ENCODE peak calls at places on chromosomes 12 and 14, in nine cellular contexts. One of them, this sample, is unnamed.

GRCh38 chr14:52272375-52272774 is 4.9 kb downstream of the PTGDR start:
- DNase-seq in fibroblast of the conjunctiva: no peak
- DNase-seq in NCI-H526: peak
- DNase-seq in NCI-H1105 treated with DMSO at 0.1 percent for 48 hours: no peak
- DNase-seq in AML-193: peak
- DNase-seq in pancreas: no peak
- DNase-seq in NCI-H510A treated with DMSO at 0.1 percent for 48 hours: no peak
- DNase-seq in EH: peak
- DNase-seq in adrenal gland: no peak
- DNase-seq in this sample: no peak

GRCh38 chr14:104395941-104396681 is 183.5 kb upstream of the C14orf180 start:
- DNase-seq in fibroblast of the conjunctiva: no peak
- DNase-seq in NCI-H526: peak
- DNase-seq in NCI-H1105 treated with DMSO at 0.1 percent for 48 hours: no peak
- DNase-seq in AML-193: no peak
- DNase-seq in pancreas: no peak
- DNase-seq in NCI-H510A treated with DMSO at 0.1 percent for 48 hours: peak
- DNase-seq in EH: no peak
- DNase-seq in adrenal gland: peak
- DNase-seq in this sample: no peak

GRCh38 chr12:104575442-104575841 is 118.7 kb downstream of the CHST11 start:
- DNase-seq in fibroblast of the conjunctiva: no peak
- DNase-seq in NCI-H526: no peak
- DNase-seq in NCI-H1105 treated with DMSO at 0.1 percent for 48 hours: peak
- DNase-seq in AML-193: no peak
- DNase-seq in pancreas: no peak
- DNase-seq in NCI-H510A treated with DMSO at 0.1 percent for 48 hours: peak
- DNase-seq in EH: no peak
- DNase-seq in adrenal gland: no peak
- DNase-seq in this sample: no peak

GRCh38 chr14:27528328-27528727 is 930.5 kb upstream of the NOVA1 start:
- DNase-seq in fibroblast of the conjunctiva: peak
- DNase-seq in NCI-H526: peak
- DNase-seq in NCI-H1105 treated with DMSO at 0.1 percent for 48 hours: peak
- DNase-seq in AML-193: peak
- DNase-seq in pancreas: no peak
- DNase-seq in NCI-H510A treated with DMSO at 0.1 percent for 48 hours: peak
- DNase-seq in EH: no peak
- DNase-seq in adrenal gland: no peak
- DNase-seq in this sample: no peak

GRCh38 chr14:26870096-26870495 is 272.3 kb upstream of the NOVA1 start:
- DNase-seq in fibroblast of the conjunctiva: no peak
- DNase-seq in NCI-H526: no peak
- DNase-seq in NCI-H1105 treated with DMSO at 0.1 percent for 48 hours: no peak
- DNase-seq in AML-193: no peak
- DNase-seq in pancreas: no peak
- DNase-seq in NCI-H510A treated with DMSO at 0.1 percent for 48 hours: no peak
- DNase-seq in EH: no peak
- DNase-seq in adrenal gland: no peak
- DNase-seq in this sample: no peak

GRCh38 chr12:52228366-52228765 is 4.7 kb upstream of the KRT7 start:
- DNase-seq in fibroblast of the conjunctiva: no peak
- DNase-seq in NCI-H526: no peak
- DNase-seq in NCI-H1105 treated with DMSO at 0.1 percent for 48 hours: no peak
- DNase-seq in AML-193: no peak
- DNase-seq in pancreas: no peak
- DNase-seq in NCI-H510A treated with DMSO at 0.1 percent for 48 hours: no peak
- DNase-seq in EH: peak
- DNase-seq in adrenal gland: no peak
- DNase-seq in this sample: no peak

GRCh38 chr14:59245809-59246295 is 57.4 kb downstream of the DAAM1 start:
- DNase-seq in fibroblast of the conjunctiva: no peak
- DNase-seq in NCI-H526: no peak
- DNase-seq in NCI-H1105 treated with DMSO at 0.1 percent for 48 hours: no peak
- DNase-seq in AML-193: no peak
- DNase-seq in pancreas: no peak
- DNase-seq in NCI-H510A treated with DMSO at 0.1 percent for 48 hours: no peak
- DNase-seq in EH: no peak
- DNase-seq in adrenal gland: no peak
- DNase-seq in this sample: no peak

GRCh38 chr14:36655571-36655962 is 6.1 kb upstream of the PAX9 start:
- DNase-seq in fibroblast of the conjunctiva: no peak
- DNase-seq in NCI-H526: no peak
- DNase-seq in NCI-H1105 treated with DMSO at 0.1 percent for 48 hours: no peak
- DNase-seq in AML-193: no peak
- DNase-seq in pancreas: no peak
- DNase-seq in NCI-H510A treated with DMSO at 0.1 percent for 48 hours: no peak
- DNase-seq in EH: no peak
- DNase-seq in adrenal gland: no peak
- DNase-seq in this sample: no peak

GRCh38 chr14:55707365-55707804 is 127.4 kb downstream of the KTN1 start:
- DNase-seq in fibroblast of the conjunctiva: peak
- DNase-seq in NCI-H526: peak
- DNase-seq in NCI-H1105 treated with DMSO at 0.1 percent for 48 hours: peak
- DNase-seq in AML-193: no peak
- DNase-seq in pancreas: no peak
- DNase-seq in NCI-H510A treated with DMSO at 0.1 percent for 48 hours: peak
- DNase-seq in EH: peak
- DNase-seq in adrenal gland: no peak
- DNase-seq in this sample: peak

GRCh38 chr12:11568762-11569478 is 80.6 kb upstream of the ETV6 start:
- DNase-seq in fibroblast of the conjunctiva: no peak
- DNase-seq in NCI-H526: peak
- DNase-seq in NCI-H1105 treated with DMSO at 0.1 percent for 48 hours: no peak
- DNase-seq in AML-193: no peak
- DNase-seq in pancreas: no peak
- DNase-seq in NCI-H510A treated with DMSO at 0.1 percent for 48 hours: no peak
- DNase-seq in EH: no peak
- DNase-seq in adrenal gland: no peak
- DNase-seq in this sample: no peak

GRCh38 chr12:34294137-34294536 is 271.8 kb downstream of the ALG10 start:
- DNase-seq in fibroblast of the conjunctiva: no peak
- DNase-seq in NCI-H526: no peak
- DNase-seq in NCI-H1105 treated with DMSO at 0.1 percent for 48 hours: no peak
- DNase-seq in AML-193: no peak
- DNase-seq in pancreas: no peak
- DNase-seq in NCI-H510A treated with DMSO at 0.1 percent for 48 hours: no peak
- DNase-seq in EH: no peak
- DNase-seq in adrenal gland: no peak
- DNase-seq in this sample: no peak

GRCh38 chr12:75891072-75891471 is 140.5 kb downstream of the PHLDA1 start:
- DNase-seq in fibroblast of the conjunctiva: no peak
- DNase-seq in NCI-H526: no peak
- DNase-seq in NCI-H1105 treated with DMSO at 0.1 percent for 48 hours: no peak
- DNase-seq in AML-193: no peak
- DNase-seq in pancreas: no peak
- DNase-seq in NCI-H510A treated with DMSO at 0.1 percent for 48 hours: no peak
- DNase-seq in EH: no peak
- DNase-seq in adrenal gland: no peak
- DNase-seq in this sample: no peak

GRCh38 chr12:127293507-127294310 is 973.3 kb upstream of the TMEM132C start:
- DNase-seq in fibroblast of the conjunctiva: peak
- DNase-seq in NCI-H526: peak
- DNase-seq in NCI-H1105 treated with DMSO at 0.1 percent for 48 hours: peak
- DNase-seq in AML-193: peak
- DNase-seq in pancreas: no peak
- DNase-seq in NCI-H510A treated with DMSO at 0.1 percent for 48 hours: peak
- DNase-seq in EH: peak
- DNase-seq in adrenal gland: peak
- DNase-seq in this sample: no peak

GRCh38 chr14:94612580-94613554 is 676 bp downstream of the SERPINA3 start:
- DNase-seq in fibroblast of the conjunctiva: no peak
- DNase-seq in NCI-H526: no peak
- DNase-seq in NCI-H1105 treated with DMSO at 0.1 percent for 48 hours: no peak
- DNase-seq in AML-193: no peak
- DNase-seq in pancreas: no peak
- DNase-seq in NCI-H510A treated with DMSO at 0.1 percent for 48 hours: no peak
- DNase-seq in EH: no peak
- DNase-seq in adrenal gland: no peak
- DNase-seq in this sample: no peak

GRCh38 chr12:15829949-15830348 is 40.8 kb upstream of the EPS8 start:
- DNase-seq in fibroblast of the conjunctiva: no peak
- DNase-seq in NCI-H526: no peak
- DNase-seq in NCI-H1105 treated with DMSO at 0.1 percent for 48 hours: no peak
- DNase-seq in AML-193: no peak
- DNase-seq in pancreas: no peak
- DNase-seq in NCI-H510A treated with DMSO at 0.1 percent for 48 hours: no peak
- DNase-seq in EH: peak
- DNase-seq in adrenal gland: no peak
- DNase-seq in this sample: no peak

GRCh38 chr12:107145397-107145796 is 52.0 kb upstream of the CRY1 start:
- DNase-seq in fibroblast of the conjunctiva: no peak
- DNase-seq in NCI-H526: no peak
- DNase-seq in NCI-H1105 treated with DMSO at 0.1 percent for 48 hours: no peak
- DNase-seq in AML-193: no peak
- DNase-seq in pancreas: no peak
- DNase-seq in NCI-H510A treated with DMSO at 0.1 percent for 48 hours: no peak
- DNase-seq in EH: peak
- DNase-seq in adrenal gland: no peak
- DNase-seq in this sample: no peak

GRCh38 chr14:94850332-94851211 is 80.7 kb upstream of the GSC start:
- DNase-seq in fibroblast of the conjunctiva: no peak
- DNase-seq in NCI-H526: no peak
- DNase-seq in NCI-H1105 treated with DMSO at 0.1 percent for 48 hours: peak
- DNase-seq in AML-193: no peak
- DNase-seq in pancreas: no peak
- DNase-seq in NCI-H510A treated with DMSO at 0.1 percent for 48 hours: no peak
- DNase-seq in EH: no peak
- DNase-seq in adrenal gland: no peak
- DNase-seq in this sample: no peak

GRCh38 chr14:24132061-24132685 is 1.7 kb downstream of the FITM1 start:
- DNase-seq in fibroblast of the conjunctiva: no peak
- DNase-seq in NCI-H526: no peak
- DNase-seq in NCI-H1105 treated with DMSO at 0.1 percent for 48 hours: peak
- DNase-seq in AML-193: no peak
- DNase-seq in pancreas: peak
- DNase-seq in NCI-H510A treated with DMSO at 0.1 percent for 48 hours: peak
- DNase-seq in EH: no peak
- DNase-seq in adrenal gland: no peak
- DNase-seq in this sample: no peak

GRCh38 chr12:126093911-126094310 is 1028.7 kb downstream of the AACS start:
- DNase-seq in fibroblast of the conjunctiva: no peak
- DNase-seq in NCI-H526: no peak
- DNase-seq in NCI-H1105 treated with DMSO at 0.1 percent for 48 hours: peak
- DNase-seq in AML-193: no peak
- DNase-seq in pancreas: peak
- DNase-seq in NCI-H510A treated with DMSO at 0.1 percent for 48 hours: peak
- DNase-seq in EH: no peak
- DNase-seq in adrenal gland: no peak
- DNase-seq in this sample: no peak

GRCh38 chr12:67651380-67651695 is 2.8 kb downstream of the DYRK2 start:
- DNase-seq in fibroblast of the conjunctiva: peak
- DNase-seq in NCI-H526: peak
- DNase-seq in NCI-H1105 treated with DMSO at 0.1 percent for 48 hours: no peak
- DNase-seq in AML-193: peak
- DNase-seq in pancreas: no peak
- DNase-seq in NCI-H510A treated with DMSO at 0.1 percent for 48 hours: no peak
- DNase-seq in EH: peak
- DNase-seq in adrenal gland: no peak
- DNase-seq in this sample: no peak

GRCh38 chr14:91872011-91872476 is 4.7 kb upstream of the TC2N start:
- DNase-seq in fibroblast of the conjunctiva: peak
- DNase-seq in NCI-H526: no peak
- DNase-seq in NCI-H1105 treated with DMSO at 0.1 percent for 48 hours: no peak
- DNase-seq in AML-193: no peak
- DNase-seq in pancreas: peak
- DNase-seq in NCI-H510A treated with DMSO at 0.1 percent for 48 hours: no peak
- DNase-seq in EH: no peak
- DNase-seq in adrenal gland: no peak
- DNase-seq in this sample: no peak

GRCh38 chr12:4738541-4738940 is 18.3 kb downstream of the GALNT8 start:
- DNase-seq in fibroblast of the conjunctiva: no peak
- DNase-seq in NCI-H526: no peak
- DNase-seq in NCI-H1105 treated with DMSO at 0.1 percent for 48 hours: no peak
- DNase-seq in AML-193: no peak
- DNase-seq in pancreas: no peak
- DNase-seq in NCI-H510A treated with DMSO at 0.1 percent for 48 hours: no peak
- DNase-seq in EH: no peak
- DNase-seq in adrenal gland: no peak
- DNase-seq in this sample: no peak

GRCh38 chr12:65968889-65969509 is 144.7 kb downstream of the HMGA2 start:
- DNase-seq in fibroblast of the conjunctiva: no peak
- DNase-seq in NCI-H526: no peak
- DNase-seq in NCI-H1105 treated with DMSO at 0.1 percent for 48 hours: no peak
- DNase-seq in AML-193: no peak
- DNase-seq in pancreas: no peak
- DNase-seq in NCI-H510A treated with DMSO at 0.1 percent for 48 hours: no peak
- DNase-seq in EH: no peak
- DNase-seq in adrenal gland: no peak
- DNase-seq in this sample: no peak

GRCh38 chr14:100556936-100557505 is 30.2 kb downstream of the BEGAIN start:
- DNase-seq in fibroblast of the conjunctiva: no peak
- DNase-seq in NCI-H526: no peak
- DNase-seq in NCI-H1105 treated with DMSO at 0.1 percent for 48 hours: no peak
- DNase-seq in AML-193: no peak
- DNase-seq in pancreas: no peak
- DNase-seq in NCI-H510A treated with DMSO at 0.1 percent for 48 hours: no peak
- DNase-seq in EH: no peak
- DNase-seq in adrenal gland: no peak
- DNase-seq in this sample: no peak

GRCh38 chr12:132411457-132411856 is 78.5 kb upstream of the FBRSL1 start:
- DNase-seq in fibroblast of the conjunctiva: no peak
- DNase-seq in NCI-H526: no peak
- DNase-seq in NCI-H1105 treated with DMSO at 0.1 percent for 48 hours: no peak
- DNase-seq in AML-193: no peak
- DNase-seq in pancreas: no peak
- DNase-seq in NCI-H510A treated with DMSO at 0.1 percent for 48 hours: no peak
- DNase-seq in EH: no peak
- DNase-seq in adrenal gland: no peak
- DNase-seq in this sample: no peak

GRCh38 chr12:80195143-80195726 is 95.9 kb downstream of the OTOGL start:
- DNase-seq in fibroblast of the conjunctiva: peak
- DNase-seq in NCI-H526: no peak
- DNase-seq in NCI-H1105 treated with DMSO at 0.1 percent for 48 hours: peak
- DNase-seq in AML-193: peak
- DNase-seq in pancreas: no peak
- DNase-seq in NCI-H510A treated with DMSO at 0.1 percent for 48 hours: peak
- DNase-seq in EH: peak
- DNase-seq in adrenal gland: peak
- DNase-seq in this sample: no peak

GRCh38 chr12:2937500-2937899 is 21.7 kb upstream of the TEAD4 start:
- DNase-seq in fibroblast of the conjunctiva: no peak
- DNase-seq in NCI-H526: no peak
- DNase-seq in NCI-H1105 treated with DMSO at 0.1 percent for 48 hours: no peak
- DNase-seq in AML-193: no peak
- DNase-seq in pancreas: no peak
- DNase-seq in NCI-H510A treated with DMSO at 0.1 percent for 48 hours: no peak
- DNase-seq in EH: no peak
- DNase-seq in adrenal gland: no peak
- DNase-seq in this sample: no peak

This sample was measured in AG04449.